ENCODE peak calls at places on chromosomes 1 and 21, in eight cellular contexts. W is CD8-positive, alpha-beta T cell; B is heart right ventricle; M is endothelial cell; V is sigmoid colon; Q is brain microvascular endothelial cell; K is ovary; P is dorsolateral prefrontal cortex. I is an unnamed sample.

GRCh38 chr1:116674761-116675160 is 7.2 kb upstream of the IGSF3 start:
- DNase-seq in W (no peak), B (no peak), M (no peak), V (no peak), Q (no peak), K (no peak), P (no peak), I (no peak)

GRCh38 chr21:27192286-27192685 is 225.4 kb upstream of the ADAMTS5 start:
- DNase-seq in W (no peak), B (no peak), M (no peak), V (no peak), Q (no peak), K (no peak), P (no peak), I (no peak)

GRCh38 chr1:8293641-8294169 is 24.2 kb upstream of the SLC45A1 start:
- DNase-seq in W (no peak), B (no peak), M (no peak), V (no peak), Q (no peak), K (no peak), P (no peak), I (no peak)

GRCh38 chr1:51359860-51360259 is 29.5 kb upstream of the TTC39A start:
- DNase-seq in W (no peak), B (no peak), M (no peak), V (no peak), Q (no peak), K (no peak), P (no peak), I (no peak)

GRCh38 chr1:198283222-198283621 is 126.4 kb downstream of the NEK7 start:
- DNase-seq in W (no peak), B (no peak), M (no peak), V (no peak), Q (no peak), K (no peak), P (no peak), I (no peak)

GRCh38 chr1:32817159-32817814 is at the start of the genes S100PBP and YARS1:
- DNase-seq in W (peak; percentile 99), B (peak; percentile 100), M (peak; percentile 100), V (peak; percentile 99), Q (peak; percentile 99), K (peak; percentile 99), P (peak; percentile 100), I (peak; percentile 99)

GRCh38 chr21:27505516-27505915 is 538.6 kb upstream of the ADAMTS5 start:
- DNase-seq in W (no peak), B (no peak), M (no peak), V (no peak), Q (no peak), K (no peak), P (no peak), I (no peak)

GRCh38 chr1:62178372-62178771 is 16.3 kb upstream of the L1TD1 start:
- DNase-seq in W (no peak), B (no peak), M (no peak), V (no peak), Q (no peak), K (no peak), P (no peak), I (no peak)

GRCh38 chr1:91736999-91737615 is 148.8 kb downstream of the TGFBR3 start:
- DNase-seq in W (no peak), B (no peak), M (no peak), V (peak; percentile 81), Q (peak; percentile 56), K (peak; percentile 37), P (no peak), I (no peak)

GRCh38 chr1:118979754-118980270 is 8.3 kb downstream of the TBX15 start:
- DNase-seq in W (no peak), B (no peak), M (peak; percentile 53), V (no peak), Q (no peak), K (no peak), P (no peak), I (no peak)

GRCh38 chr1:80427886-80428285 is 1372.8 kb upstream of the ADGRL2 start:
- DNase-seq in W (no peak), B (no peak), M (no peak), V (no peak), Q (no peak), K (no peak), P (no peak), I (no peak)

GRCh38 chr21:36113647-36114428 is 21.0 kb upstream of the CBR3 start:
- DNase-seq in W (peak; percentile 47), B (no peak), M (no peak), V (no peak), Q (no peak), K (no peak), P (no peak), I (no peak)

GRCh38 chr21:39164523-39164922 is 18.7 kb downstream of the PSMG1 start:
- DNase-seq in W (no peak), B (no peak), M (no peak), V (no peak), Q (no peak), K (no peak), P (no peak), I (no peak)

GRCh38 chr1:36350659-36351171 is 27.3 kb upstream of the EVA1B start:
- DNase-seq in W (peak; percentile 42), B (no peak), M (no peak), V (peak; percentile 77), Q (peak; percentile 79), K (no peak), P (no peak), I (no peak)

GRCh38 chr1:82185084-82185483 is 384.4 kb downstream of the ADGRL2 start:
- DNase-seq in W (no peak), B (no peak), M (no peak), V (no peak), Q (no peak), K (no peak), P (no peak), I (no peak)

GRCh38 chr1:82015444-82015843 is 214.7 kb downstream of the ADGRL2 start:
- DNase-seq in W (no peak), B (no peak), M (no peak), V (no peak), Q (no peak), K (no peak), P (no peak), I (no peak)

GRCh38 chr1:44423706-44424546 is 18.9 kb downstream of the RNF220 start:
- DNase-seq in W (no peak), B (peak; percentile 77), M (peak; percentile 16), V (peak; percentile 78), Q (no peak), K (no peak), P (no peak), I (no peak)

GRCh38 chr1:6343506-6344405 is 49.8 kb downstream of the ACOT7 start:
- DNase-seq in W (peak; percentile 22), B (peak; percentile 61), M (peak; percentile 81), V (peak; percentile 76), Q (peak; percentile 59), K (peak; percentile 49), P (peak; percentile 57), I (peak; percentile 80)

GRCh38 chr1:44108241-44108640 is 10.4 kb upstream of the KLF17 start:
- DNase-seq in W (no peak), B (no peak), M (no peak), V (no peak), Q (no peak), K (no peak), P (no peak), I (no peak)

GRCh38 chr21:45889961-45890360 is 91.6 kb upstream of the COL6A1 start:
- DNase-seq in W (no peak), B (peak; percentile 30), M (no peak), V (no peak), Q (no peak), K (no peak), P (no peak), I (no peak)

GRCh38 chr1:27632387-27633297 is 2.3 kb downstream of the FGR start:
- DNase-seq in W (no peak), B (no peak), M (no peak), V (no peak), Q (no peak), K (no peak), P (no peak), I (peak; percentile 67)

GRCh38 chr1:224616761-224617409 is 768 bp downstream of the CNIH3 start:
- DNase-seq in W (no peak), B (no peak), M (peak; percentile 29), V (no peak), Q (no peak), K (no peak), P (no peak), I (no peak)

GRCh38 chr1:150564051-150564991 is 15.1 kb downstream of the MCL1 start:
- DNase-seq in W (no peak), B (no peak), M (no peak), V (peak; percentile 68), Q (no peak), K (no peak), P (no peak), I (no peak)

GRCh38 chr21:38410451-38410850 is 87.8 kb downstream of the ERG start:
- DNase-seq in W (no peak), B (no peak), M (no peak), V (no peak), Q (no peak), K (no peak), P (no peak), I (no peak)

DNA sequence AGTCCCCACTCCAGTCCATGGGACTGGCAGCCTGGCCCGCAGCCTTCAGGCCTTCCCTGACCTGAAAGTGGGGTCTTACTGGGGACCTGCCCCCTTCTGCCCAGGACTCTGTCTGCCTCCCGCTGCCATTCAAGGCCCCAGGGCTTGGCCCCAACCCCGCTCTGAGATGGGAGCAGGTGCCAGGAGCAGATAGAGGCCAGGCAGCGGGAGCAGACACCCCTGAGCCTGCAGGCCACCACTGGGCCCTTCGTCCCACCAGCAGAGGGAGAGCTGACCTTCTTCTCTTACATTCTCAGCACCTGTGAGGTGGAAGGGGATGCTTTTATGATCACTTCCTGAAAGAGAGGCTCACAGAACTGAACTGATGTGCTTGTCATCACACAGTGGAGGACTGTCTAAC is 62.2 kb upstream of the TINAGL1 start:
- DNase-seq in W (no peak), B (no peak), M (no peak), V (no peak), Q (no peak), K (no peak), P (no peak), I (no peak)
- TF ChIP-seq CTCF in W (no peak), B (no peak), M (no peak), V (no peak), Q (no peak), K (no peak), P (no peak), I (no peak)

GRCh38 chr1:207633226-207633625 is 11.7 kb upstream of the CR1L start:
- DNase-seq in W (no peak), B (no peak), M (no peak), V (no peak), Q (no peak), K (no peak), P (no peak), I (no peak)
- TF ChIP-seq CTCF in W (no peak), B (no peak), M (no peak), V (no peak), Q (no peak), K (no peak), P (no peak), I (no peak)

GRCh38 chr21:18801468-18801867 is 397.9 kb upstream of the TMPRSS15 start:
- DNase-seq in W (no peak), B (no peak), M (no peak), V (no peak), Q (peak; percentile 12), K (no peak), P (no peak), I (no peak)
- TF ChIP-seq CTCF in W (no peak), B (no peak), M (no peak), V (no peak), Q (peak; percentile 18), K (no peak), P (no peak), I (no peak)

DNA sequence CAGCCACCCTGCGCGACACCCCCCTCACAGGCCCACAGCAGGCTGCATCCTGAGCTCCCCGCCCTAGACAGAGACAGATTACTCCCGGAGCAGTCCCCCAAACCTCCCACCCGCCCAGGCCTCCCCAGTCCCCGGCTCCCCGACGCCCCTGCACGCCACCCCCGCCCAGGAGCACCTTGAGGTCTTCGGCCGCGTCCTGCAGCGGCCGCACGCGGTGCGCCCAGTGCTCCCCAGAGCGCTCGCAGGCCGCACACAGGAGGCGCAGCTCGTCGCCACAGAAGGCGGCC is 713 bp downstream of the TRIM11 start:
- DNase-seq in W (no peak), B (no peak), M (no peak), V (no peak), Q (no peak), K (no peak), P (no peak), I (no peak)
- TF ChIP-seq CTCF in W (no peak), B (no peak), M (no peak), V (no peak), Q (no peak), K (no peak), P (no peak), I (no peak)